ENCODE peak calls at places on chromosomes 13 and 19, in ten cellular contexts. S is spleen, R is aorta, A is SK-N-MC, I is gastrocnemius medialis, T is fibroblast of lung, L is colonic mucosa, P is astrocyte, W is hepatocyte, K is transverse colon. Y is an unnamed sample.

GRCh38 chr13:44243198-44243852 is 130.3 kb upstream of the SERP2 start:
- DNase-seq in I (no peak), R (no peak), L (no peak), S (no peak), K (peak), T (peak), P (peak), A (no peak), W (peak), Y (peak)

GRCh38 chr19:43532962-43533545 is at the start of gene ZNF575:
- DNase-seq in T (peak), W (peak), R (peak), S (peak), P (peak), I (peak), K (peak), A (no peak), L (peak), Y (peak)

GRCh38 chr13:28117689-28118377 is 17.5 kb upstream of the FLT3 start:
- DNase-seq in T (peak), S (no peak), A (no peak), P (no peak), R (peak), I (no peak), K (peak), L (peak), W (no peak), Y (no peak)

GRCh38 chr13:76741624-76742023 is 144.6 kb downstream of the KCTD12 start:
- DNase-seq in P (no peak), T (no peak), S (no peak), K (no peak), I (no peak), L (no peak), W (no peak), A (no peak), R (no peak), Y (no peak)

GRCh38 chr13:97116754-97117153 is 105.4 kb upstream of the MBNL2 start:
- DNase-seq in I (peak), R (no peak), K (no peak), W (peak), P (peak), A (no peak), S (no peak), T (peak), L (no peak), Y (no peak)

GRCh38 chr19:54493967-54494585 is 8.6 kb upstream of the LAIR2 start:
- DNase-seq in T (no peak), A (no peak), W (no peak), K (no peak), P (no peak), I (no peak), L (no peak), S (no peak), R (no peak), Y (peak)

GRCh38 chr13:48536851-48537250 is 4.0 kb upstream of the RCBTB2 start:
- DNase-seq in I (no peak), R (no peak), L (no peak), P (no peak), W (no peak), A (no peak), K (no peak), S (no peak), T (no peak), Y (no peak)

GRCh38 chr19:43395561-43395960 is 19.1 kb upstream of the TEX101 start:
- DNase-seq in I (no peak), K (peak), T (no peak), L (peak), R (no peak), W (no peak), S (no peak), P (no peak), A (no peak), Y (no peak)

GRCh38 chr13:97491452-97491851 is 57.5 kb downstream of the RAP2A start:
- DNase-seq in L (no peak), W (no peak), S (no peak), K (no peak), A (no peak), P (no peak), T (no peak), I (no peak), R (no peak), Y (no peak)

GRCh38 chr19:29259867-29260281 is 46.9 kb upstream of the UQCRFS1 start:
- DNase-seq in P (no peak), S (no peak), A (no peak), R (no peak), L (no peak), T (no peak), K (no peak), W (no peak), I (peak), Y (peak)

GRCh38 chr13:113065406-113066141 is 40.0 kb upstream of the F7 start:
- DNase-seq in I (no peak), S (no peak), W (no peak), K (no peak), R (no peak), L (no peak), P (peak), A (no peak), T (no peak), Y (no peak)

GRCh38 chr13:82698941-82699340 is 1183.3 kb downstream of the SLITRK1 start:
- DNase-seq in I (no peak), L (no peak), R (no peak), W (no peak), T (peak), K (no peak), A (no peak), P (no peak), S (no peak), Y (no peak)

GRCh38 chr19:51127032-51127431 is 2.3 kb downstream of the SIGLEC9 start:
- DNase-seq in L (no peak), A (no peak), W (no peak), S (peak), R (no peak), K (no peak), P (no peak), I (no peak), T (no peak), Y (no peak)

GRCh38 chr13:61030445-61030844 is 385.2 kb downstream of the PCDH20 start:
- DNase-seq in I (no peak), T (no peak), K (no peak), W (no peak), P (no peak), S (no peak), L (no peak), A (no peak), R (no peak), Y (no peak)

GRCh38 chr19:16673226-16673625 is 12.3 kb downstream of the TMEM38A start:
- DNase-seq in T (no peak), A (no peak), P (no peak), K (no peak), W (no peak), L (no peak), S (no peak), I (no peak), R (no peak), Y (no peak)

GRCh38 chr13:48902421-48902820 is 73.3 kb upstream of the FNDC3A start:
- DNase-seq in T (peak), A (no peak), L (no peak), P (no peak), K (no peak), W (peak), R (peak), S (no peak), I (no peak), Y (peak)

GRCh38 chr13:71477735-71478134 is 389.3 kb downstream of the DACH1 start:
- DNase-seq in R (no peak), K (no peak), T (no peak), I (no peak), S (no peak), L (no peak), P (no peak), A (no peak), W (no peak), Y (peak)

GRCh38 chr13:97889803-97890202 is 63.7 kb upstream of the IPO5 start:
- DNase-seq in R (no peak), I (peak), W (no peak), K (no peak), L (no peak), S (no peak), A (no peak), P (peak), T (no peak), Y (no peak)

GRCh38 chr19:37691881-37692504 is 27.6 kb downstream of the ZNF607 start:
- DNase-seq in W (peak), R (peak), T (peak), L (peak), P (peak), S (peak), K (peak), I (peak), A (no peak), Y (peak)

GRCh38 chr13:99199541-99200432 is 867 bp upstream of the UBAC2 start:
- DNase-seq in I (no peak), L (peak), S (no peak), T (peak), R (no peak), K (no peak), P (no peak), A (no peak), W (no peak), Y (peak)

GRCh38 chr13:23718916-23719470 is 148.8 kb downstream of the TNFRSF19 start:
- DNase-seq in K (no peak), R (no peak), P (no peak), I (no peak), S (no peak), T (peak), W (no peak), L (no peak), A (no peak), Y (no peak)

GRCh38 chr13:52862358-52863206 is 14.1 kb upstream of the PCDH8 start:
- DNase-seq in L (peak), T (no peak), I (no peak), R (no peak), A (no peak), K (peak), S (no peak), P (no peak), W (no peak), Y (peak)

GRCh38 chr19:7844405-7844804 is 14.4 kb downstream of the EVI5L start:
- DNase-seq in R (peak), A (no peak), W (no peak), I (no peak), T (no peak), P (no peak), K (no peak), L (no peak), S (no peak), Y (no peak)

GRCh38 chr19:14116918-14117578 is 514 bp downstream of the PRKACA start:
- DNase-seq in T (no peak), S (peak), K (no peak), I (no peak), P (no peak), A (no peak), R (peak), W (peak), L (peak), Y (no peak)

GRCh38 chr19:18098891-18099622 is 1.5 kb downstream of the MAST3 start:
- DNase-seq in R (no peak), A (no peak), W (peak), I (no peak), L (no peak), T (no peak), K (peak), P (no peak), S (peak), Y (no peak)

GRCh38 chr19:41801682-41802317 is 5.4 kb downstream of the CEACAM3 start:
- DNase-seq in I (no peak), S (no peak), P (no peak), K (no peak), T (no peak), A (no peak), W (no peak), R (no peak), L (no peak), Y (peak)

GRCh38 chr13:20997301-20998061 is 63.9 kb downstream of the LATS2 start:
- DNase-seq in R (peak), P (peak), T (peak), W (no peak), I (no peak), S (no peak), L (no peak), K (no peak), A (peak), Y (peak)

GRCh38 chr13:100209857-100210580 is 121.1 kb downstream of the PCCA start:
- DNase-seq in L (no peak), S (no peak), A (no peak), T (peak), K (no peak), P (peak), W (no peak), R (no peak), I (no peak), Y (no peak)

GRCh38 chr13:26425439-26426358 is 131.8 kb upstream of the WASF3 start:
- DNase-seq in P (peak), L (no peak), W (peak), A (no peak), R (no peak), T (peak), S (no peak), I (no peak), K (peak), Y (no peak)

GRCh38 chr19:11187409-11187808 is 9.9 kb downstream of the KANK2 start:
- DNase-seq in I (no peak), A (peak), L (no peak), W (no peak), R (no peak), K (no peak), P (no peak), S (no peak), T (no peak), Y (no peak)

GRCh38 chr13:28582892-28583240 is 76.1 kb upstream of the POMP start:
- DNase-seq in P (no peak), K (no peak), W (no peak), L (no peak), T (no peak), I (no peak), A (no peak), R (no peak), S (no peak), Y (no peak)

GRCh38 chr13:111531505-111531904 is 211.1 kb downstream of the TEX29 start:
- DNase-seq in R (no peak), L (no peak), T (peak), W (peak), K (no peak), I (no peak), S (no peak), A (no peak), P (no peak), Y (no peak)

GRCh38 chr13:49097374-49097773 is 121.7 kb downstream of the FNDC3A start:
- DNase-seq in A (peak), S (no peak), I (no peak), T (peak), K (no peak), L (no peak), R (no peak), P (peak), W (no peak), Y (peak)

GRCh38 chr13:57633141-57633949 is 1.8 kb downstream of the PCDH17 start:
- DNase-seq in A (no peak), L (no peak), P (peak), W (peak), K (peak), S (peak), R (peak), I (no peak), T (peak), Y (no peak)

GRCh38 chr19:4707322-4707721 is 16.3 kb downstream of the DPP9 start:
- DNase-seq in K (no peak), S (no peak), W (no peak), L (no peak), I (no peak), P (no peak), T (no peak), A (no peak), R (no peak), Y (no peak)

GRCh38 chr19:681638-682037 is 5.4 kb downstream of the FSTL3 start:
- DNase-seq in L (no peak), K (no peak), P (no peak), R (no peak), W (no peak), A (no peak), I (no peak), S (no peak), T (no peak), Y (no peak)

GRCh38 chr19:46967578-46968018 is 52.0 kb upstream of the NPAS1 start:
- DNase-seq in P (no peak), R (peak), A (no peak), L (peak), S (no peak), K (peak), I (peak), W (no peak), T (no peak), Y (no peak)

GRCh38 chr13:86185636-86186035 is 386.4 kb upstream of the SLITRK6 start:
- DNase-seq in L (no peak), W (no peak), S (no peak), P (no peak), I (no peak), T (no peak), R (no peak), A (no peak), K (no peak), Y (no peak)

GRCh38 chr13:41842029-41842428 is 118.9 kb downstream of the VWA8 start:
- DNase-seq in W (peak), L (no peak), K (no peak), P (no peak), R (no peak), I (no peak), A (peak), T (peak), S (no peak), Y (no peak)
- H3K27ac ChIP-seq in W (no peak), L (no peak), K (no peak), P (no peak), R (no peak), I (no peak), A (peak), T (no peak), S (no peak), Y (no peak)

GRCh38 chr19:44777715-44778347 is at the start of gene CBLC:
- DNase-seq in I (no peak), K (peak), T (no peak), A (no peak), P (no peak), R (no peak), L (peak), S (no peak), W (peak), Y (peak)

GRCh38 chr19:44775676-44776240 is 1.9 kb upstream of the CBLC start:
- DNase-seq in A (no peak), S (no peak), W (no peak), T (no peak), R (no peak), I (no peak), L (no peak), K (no peak), P (no peak), Y (peak)

GRCh38 chr19:44774614-44775013 is 3.1 kb upstream of the CBLC start:
- DNase-seq in I (no peak), P (no peak), L (no peak), S (no peak), T (no peak), A (no peak), W (no peak), K (no peak), R (no peak), Y (no peak)

GRCh38 chr19:44779150-44779549 is 1.5 kb downstream of the CBLC start:
- DNase-seq in R (no peak), P (no peak), A (no peak), T (no peak), W (peak), I (no peak), S (no peak), K (no peak), L (no peak), Y (no peak)

GRCh38 chr19:44776402-44777096 is 1.1 kb upstream of the CBLC start:
- DNase-seq in S (no peak), W (peak), I (no peak), P (no peak), K (peak), R (no peak), A (no peak), T (no peak), L (peak), Y (peak)
- H3K27ac ChIP-seq in S (no peak), W (peak), I (no peak), P (no peak), K (peak), R (no peak), A (no peak), T (no peak), L (peak), Y (no peak)

DNA sequence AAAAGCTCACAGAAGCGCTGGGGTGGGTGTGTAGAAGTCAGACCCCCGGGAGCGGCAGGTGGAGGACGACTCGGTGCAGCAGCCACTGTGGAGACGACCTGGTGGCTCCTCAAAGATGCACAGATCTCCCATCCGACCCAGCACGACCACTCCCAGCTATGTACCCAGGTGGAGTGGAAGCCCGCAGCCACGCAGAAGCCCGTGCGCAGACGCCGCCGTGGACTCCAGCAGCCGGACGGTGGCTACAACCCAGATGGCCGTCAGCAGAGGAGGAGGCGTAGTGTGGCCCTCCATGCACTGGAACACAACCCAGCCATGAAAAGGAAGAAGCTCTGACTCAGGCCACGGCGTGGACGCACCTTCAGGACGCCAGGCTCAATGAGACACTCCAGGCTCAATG is 21.7 kb downstream of the CSNK1G2 start:
- DNase-seq in W (no peak), S (no peak), K (no peak), I (no peak), T (no peak), R (no peak), A (no peak), P (no peak), L (no peak), Y (peak)
- H3K27ac ChIP-seq in W (no peak), S (no peak), K (no peak), I (no peak), T (no peak), R (no peak), A (no peak), P (no peak), L (no peak), Y (no peak)

GRCh38 chr19:34274827-34275625 is 20.7 kb downstream of the GARRE1 start:
- DNase-seq in K (no peak), L (no peak), R (no peak), I (no peak), S (no peak), T (peak), W (no peak), P (peak), A (peak), Y (peak)
- H3K27ac ChIP-seq in K (no peak), L (no peak), R (no peak), I (peak), S (peak), T (peak), W (peak), P (peak), A (peak), Y (no peak)